ENCODE peak calls at places on chromosome 7, in eight cellular contexts. One of them, this sample, is unnamed.

GRCh38 chr7:139108256-139109187 is 998 bp downstream of the ZC3HAV1 start:
- DNase-seq in A549: peak; percentile 30
- DNase-seq in adipocyte: peak; percentile 53
- DNase-seq in psoas muscle: peak; percentile 26
- DNase-seq in PC-9: peak; percentile 47
- DNase-seq in PC-3: peak; percentile 23
- DNase-seq in effector memory CD4-positive, alpha-beta T cell: no peak
- DNase-seq in astrocyte of the spinal cord: peak; percentile 28
- DNase-seq in this sample: peak; percentile 27

GRCh38 chr7:44306608-44307007 is 18.8 kb downstream of the CAMK2B start:
- DNase-seq in A549: no peak
- DNase-seq in PC-3: no peak
- DNase-seq in psoas muscle: no peak
- DNase-seq in adipocyte: no peak
- DNase-seq in effector memory CD4-positive, alpha-beta T cell: no peak
- DNase-seq in PC-9: no peak
- DNase-seq in astrocyte of the spinal cord: no peak
- DNase-seq in this sample: no peak

GRCh38 chr7:142459557-142459963 is 201.7 kb upstream of the PRSS58 start:
- DNase-seq in adipocyte: peak; percentile 84
- DNase-seq in effector memory CD4-positive, alpha-beta T cell: no peak
- DNase-seq in PC-9: peak; percentile 96
- DNase-seq in astrocyte of the spinal cord: peak; percentile 85
- DNase-seq in psoas muscle: no peak
- DNase-seq in PC-3: peak; percentile 73
- DNase-seq in A549: peak; percentile 61
- DNase-seq in this sample: peak; percentile 74

GRCh38 chr7:27133409-27134157 is 3.0 kb upstream of the HOXA4 start:
- DNase-seq in psoas muscle: no peak
- DNase-seq in PC-9: no peak
- DNase-seq in effector memory CD4-positive, alpha-beta T cell: no peak
- DNase-seq in PC-3: no peak
- DNase-seq in adipocyte: no peak
- DNase-seq in astrocyte of the spinal cord: no peak
- DNase-seq in A549: peak; percentile 45
- DNase-seq in this sample: no peak

GRCh38 chr7:111642373-111642772 is 80.1 kb upstream of the IMMP2L start:
- DNase-seq in effector memory CD4-positive, alpha-beta T cell: no peak
- DNase-seq in PC-3: no peak
- DNase-seq in PC-9: no peak
- DNase-seq in A549: no peak
- DNase-seq in adipocyte: no peak
- DNase-seq in psoas muscle: no peak
- DNase-seq in astrocyte of the spinal cord: no peak
- DNase-seq in this sample: no peak

GRCh38 chr7:151215396-151215795 is 5.1 kb upstream of the H2BK1 start:
- DNase-seq in astrocyte of the spinal cord: no peak
- DNase-seq in A549: no peak
- DNase-seq in psoas muscle: no peak
- DNase-seq in effector memory CD4-positive, alpha-beta T cell: no peak
- DNase-seq in adipocyte: no peak
- DNase-seq in PC-3: no peak
- DNase-seq in PC-9: no peak
- DNase-seq in this sample: no peak

GRCh38 chr7:67512481-67512880 is 515.8 kb downstream of the TYW1 start:
- DNase-seq in A549: no peak
- DNase-seq in adipocyte: no peak
- DNase-seq in PC-9: no peak
- DNase-seq in effector memory CD4-positive, alpha-beta T cell: no peak
- DNase-seq in psoas muscle: no peak
- DNase-seq in astrocyte of the spinal cord: no peak
- DNase-seq in PC-3: no peak
- DNase-seq in this sample: no peak

GRCh38 chr7:64308019-64308275 is 5.8 kb upstream of the ZNF736 start:
- DNase-seq in PC-3: no peak
- DNase-seq in astrocyte of the spinal cord: no peak
- DNase-seq in A549: no peak
- DNase-seq in PC-9: no peak
- DNase-seq in adipocyte: no peak
- DNase-seq in psoas muscle: no peak
- DNase-seq in effector memory CD4-positive, alpha-beta T cell: no peak
- DNase-seq in this sample: no peak

GRCh38 chr7:40598915-40599314 is 464.1 kb downstream of the SUGCT start:
- DNase-seq in astrocyte of the spinal cord: no peak
- DNase-seq in PC-9: no peak
- DNase-seq in effector memory CD4-positive, alpha-beta T cell: no peak
- DNase-seq in A549: no peak
- DNase-seq in adipocyte: no peak
- DNase-seq in psoas muscle: no peak
- DNase-seq in PC-3: no peak
- DNase-seq in this sample: no peak

GRCh38 chr7:7539711-7540110 is 4.0 kb upstream of the COL28A1 start:
- DNase-seq in effector memory CD4-positive, alpha-beta T cell: no peak
- DNase-seq in astrocyte of the spinal cord: no peak
- DNase-seq in psoas muscle: no peak
- DNase-seq in PC-3: no peak
- DNase-seq in adipocyte: no peak
- DNase-seq in PC-9: no peak
- DNase-seq in A549: no peak
- DNase-seq in this sample: no peak

GRCh38 chr7:13414181-13414580 is 575.3 kb downstream of the ETV1 start:
- DNase-seq in psoas muscle: no peak
- DNase-seq in effector memory CD4-positive, alpha-beta T cell: no peak
- DNase-seq in A549: no peak
- DNase-seq in adipocyte: no peak
- DNase-seq in PC-3: no peak
- DNase-seq in astrocyte of the spinal cord: no peak
- DNase-seq in PC-9: no peak
- DNase-seq in this sample: no peak

GRCh38 chr7:123012435-123012834 is 16.9 kb upstream of the TAS2R16 start:
- DNase-seq in A549: no peak
- DNase-seq in PC-9: no peak
- DNase-seq in astrocyte of the spinal cord: no peak
- DNase-seq in effector memory CD4-positive, alpha-beta T cell: no peak
- DNase-seq in psoas muscle: no peak
- DNase-seq in adipocyte: no peak
- DNase-seq in PC-3: no peak
- DNase-seq in this sample: no peak

GRCh38 chr7:80819503-80819902 is 99.3 kb downstream of the SEMA3C start:
- DNase-seq in PC-3: no peak
- DNase-seq in adipocyte: no peak
- DNase-seq in A549: no peak
- DNase-seq in effector memory CD4-positive, alpha-beta T cell: no peak
- DNase-seq in PC-9: no peak
- DNase-seq in psoas muscle: no peak
- DNase-seq in astrocyte of the spinal cord: no peak
- DNase-seq in this sample: no peak

GRCh38 chr7:55020481-55020871 is 1.7 kb downstream of the EGFR start:
- DNase-seq in PC-3: peak; percentile 48
- DNase-seq in adipocyte: peak; percentile 45
- DNase-seq in astrocyte of the spinal cord: peak; percentile 50
- DNase-seq in PC-9: peak; percentile 88
- DNase-seq in effector memory CD4-positive, alpha-beta T cell: no peak
- DNase-seq in psoas muscle: peak; percentile 71
- DNase-seq in A549: peak; percentile 57
- DNase-seq in this sample: peak; percentile 97

GRCh38 chr7:100369105-100369504 is 4.2 kb upstream of the PILRA start:
- DNase-seq in effector memory CD4-positive, alpha-beta T cell: no peak
- DNase-seq in A549: no peak
- DNase-seq in PC-3: no peak
- DNase-seq in PC-9: no peak
- DNase-seq in psoas muscle: peak; percentile 52
- DNase-seq in astrocyte of the spinal cord: no peak
- DNase-seq in adipocyte: no peak
- DNase-seq in this sample: no peak

GRCh38 chr7:156929789-156930539 is 19.5 kb upstream of the NOM1 start:
- DNase-seq in PC-9: no peak
- DNase-seq in astrocyte of the spinal cord: no peak
- DNase-seq in psoas muscle: no peak
- DNase-seq in effector memory CD4-positive, alpha-beta T cell: no peak
- DNase-seq in PC-3: no peak
- DNase-seq in A549: no peak
- DNase-seq in adipocyte: no peak
- DNase-seq in this sample: no peak

GRCh38 chr7:43296306-43296705 is 183.9 kb downstream of the HECW1 start:
- DNase-seq in A549: peak; percentile 7
- DNase-seq in effector memory CD4-positive, alpha-beta T cell: no peak
- DNase-seq in PC-3: no peak
- DNase-seq in adipocyte: no peak
- DNase-seq in astrocyte of the spinal cord: no peak
- DNase-seq in PC-9: no peak
- DNase-seq in psoas muscle: peak; percentile 20
- DNase-seq in this sample: no peak

GRCh38 chr7:13106513-13106912 is 419.1 kb downstream of the ARL4A start:
- DNase-seq in effector memory CD4-positive, alpha-beta T cell: no peak
- DNase-seq in astrocyte of the spinal cord: no peak
- DNase-seq in A549: no peak
- DNase-seq in PC-3: no peak
- DNase-seq in psoas muscle: no peak
- DNase-seq in adipocyte: no peak
- DNase-seq in PC-9: no peak
- DNase-seq in this sample: no peak

GRCh38 chr7:30091431-30092386 is 43.1 kb upstream of the MTURN start:
- DNase-seq in PC-3: peak; percentile 85
- DNase-seq in effector memory CD4-positive, alpha-beta T cell: no peak
- DNase-seq in psoas muscle: no peak
- DNase-seq in A549: peak; percentile 9
- DNase-seq in adipocyte: peak; percentile 87
- DNase-seq in PC-9: peak; percentile 84
- DNase-seq in astrocyte of the spinal cord: peak; percentile 65
- DNase-seq in this sample: peak; percentile 76

GRCh38 chr7:4769753-4770152 is 5.7 kb upstream of the AP5Z1 start:
- DNase-seq in A549: no peak
- DNase-seq in psoas muscle: no peak
- DNase-seq in PC-9: no peak
- DNase-seq in PC-3: no peak
- DNase-seq in astrocyte of the spinal cord: peak; percentile 39
- DNase-seq in effector memory CD4-positive, alpha-beta T cell: no peak
- DNase-seq in adipocyte: no peak
- DNase-seq in this sample: no peak

GRCh38 chr7:14233026-14233897 is 243.8 kb upstream of the ETV1 start:
- DNase-seq in psoas muscle: no peak
- DNase-seq in PC-9: peak; percentile 58
- DNase-seq in PC-3: peak; percentile 66
- DNase-seq in adipocyte: no peak
- DNase-seq in effector memory CD4-positive, alpha-beta T cell: no peak
- DNase-seq in astrocyte of the spinal cord: peak; percentile 35
- DNase-seq in A549: no peak
- DNase-seq in this sample: peak; percentile 45

GRCh38 chr7:39909526-39909925 is 40.5 kb upstream of the CDK13 start:
- DNase-seq in A549: no peak
- DNase-seq in effector memory CD4-positive, alpha-beta T cell: no peak
- DNase-seq in PC-3: no peak
- DNase-seq in PC-9: peak; percentile 30
- DNase-seq in adipocyte: no peak
- DNase-seq in astrocyte of the spinal cord: no peak
- DNase-seq in psoas muscle: no peak
- DNase-seq in this sample: no peak

GRCh38 chr7:134932707-134933370 is 53.5 kb upstream of the AGBL3 start:
- DNase-seq in PC-9: no peak
- DNase-seq in adipocyte: no peak
- DNase-seq in psoas muscle: peak; percentile 26
- DNase-seq in effector memory CD4-positive, alpha-beta T cell: no peak
- DNase-seq in PC-3: no peak
- DNase-seq in astrocyte of the spinal cord: peak; percentile 78
- DNase-seq in A549: no peak
- DNase-seq in this sample: no peak

GRCh38 chr7:73702226-73702625 is 17.2 kb downstream of the STX1A start:
- DNase-seq in astrocyte of the spinal cord: no peak
- DNase-seq in adipocyte: no peak
- DNase-seq in PC-9: peak; percentile 54
- DNase-seq in psoas muscle: no peak
- DNase-seq in PC-3: no peak
- DNase-seq in A549: peak; percentile 58
- DNase-seq in effector memory CD4-positive, alpha-beta T cell: no peak
- DNase-seq in this sample: no peak

GRCh38 chr7:70630647-70631457 is 501.1 kb upstream of the GALNT17 start:
- DNase-seq in astrocyte of the spinal cord: peak; percentile 75
- DNase-seq in effector memory CD4-positive, alpha-beta T cell: no peak
- DNase-seq in psoas muscle: peak; percentile 39
- DNase-seq in A549: no peak
- DNase-seq in PC-3: no peak
- DNase-seq in adipocyte: no peak
- DNase-seq in PC-9: no peak
- DNase-seq in this sample: no peak
- H3K4me3 ChIP-seq in astrocyte of the spinal cord: no peak overlapping the region
- H3K4me3 ChIP-seq in effector memory CD4-positive, alpha-beta T cell: no peak overlapping the region
- H3K4me3 ChIP-seq in psoas muscle: no peak overlapping the region
- H3K4me3 ChIP-seq in A549: no peak overlapping the region
- H3K4me3 ChIP-seq in PC-3: no peak overlapping the region
- H3K4me3 ChIP-seq in adipocyte: peak overlapping the region; percentile 57
- H3K4me3 ChIP-seq in PC-9: no peak overlapping the region
- H3K4me3 ChIP-seq in this sample: no peak overlapping the region

GRCh38 chr7:17142831-17143541 is 155.5 kb upstream of the AHR start:
- DNase-seq in astrocyte of the spinal cord: peak; percentile 8
- DNase-seq in effector memory CD4-positive, alpha-beta T cell: no peak
- DNase-seq in PC-3: peak; percentile 46
- DNase-seq in adipocyte: peak; percentile 25
- DNase-seq in A549: no peak
- DNase-seq in PC-9: peak; percentile 33
- DNase-seq in psoas muscle: no peak
- DNase-seq in this sample: peak; percentile 49
- H3K4me3 ChIP-seq in astrocyte of the spinal cord: no peak overlapping the region
- H3K4me3 ChIP-seq in effector memory CD4-positive, alpha-beta T cell: peak overlapping the region; percentile 35
- H3K4me3 ChIP-seq in PC-3: no peak overlapping the region
- H3K4me3 ChIP-seq in adipocyte: peak overlapping the region; percentile 74
- H3K4me3 ChIP-seq in A549: no peak overlapping the region
- H3K4me3 ChIP-seq in PC-9: peak overlapping the region; percentile 13
- H3K4me3 ChIP-seq in psoas muscle: peak overlapping the region; percentile 47
- H3K4me3 ChIP-seq in this sample: no peak overlapping the region

DNA sequence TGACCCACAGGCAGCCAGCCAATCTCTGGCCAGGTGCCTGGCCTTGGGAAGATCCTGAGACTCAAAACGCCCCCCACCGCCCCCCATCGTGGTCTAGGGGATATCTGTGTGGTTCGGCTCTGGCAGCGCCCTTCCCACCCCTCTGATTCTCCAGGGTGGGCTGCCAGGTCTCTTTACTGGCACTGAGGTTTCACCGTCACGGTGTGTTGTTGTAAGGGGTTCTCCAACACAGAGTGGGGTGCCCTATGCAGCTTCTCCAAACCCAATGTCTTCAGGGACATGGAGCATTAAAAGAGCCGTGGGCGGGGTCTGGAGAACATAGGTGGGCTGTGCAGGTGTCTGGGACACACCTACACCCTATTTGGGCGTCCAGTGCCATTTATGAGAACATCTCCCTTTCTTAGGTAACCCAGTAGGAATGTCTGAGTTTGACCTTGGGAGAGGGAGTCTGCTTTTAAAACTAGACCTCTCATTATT is 1.5 kb downstream of the MAFK start:
- DNase-seq in astrocyte of the spinal cord: no peak
- DNase-seq in adipocyte: no peak
- DNase-seq in A549: peak; percentile 69
- DNase-seq in PC-3: peak; percentile 34
- DNase-seq in psoas muscle: no peak
- DNase-seq in effector memory CD4-positive, alpha-beta T cell: no peak
- DNase-seq in PC-9: peak; percentile 57
- DNase-seq in this sample: peak; percentile 36
- H3K4me3 ChIP-seq in astrocyte of the spinal cord: peak overlapping the region; percentile 68
- H3K4me3 ChIP-seq in adipocyte: peak overlapping the region; percentile 84
- H3K4me3 ChIP-seq in A549: peak overlapping the region; percentile 98
- H3K4me3 ChIP-seq in PC-3: peak overlapping the region; percentile 88
- H3K4me3 ChIP-seq in psoas muscle: peak overlapping the region; percentile 78
- H3K4me3 ChIP-seq in effector memory CD4-positive, alpha-beta T cell: peak overlapping the region; percentile 60
- H3K4me3 ChIP-seq in PC-9: peak overlapping the region; percentile 64
- H3K4me3 ChIP-seq in this sample: peak overlapping the region; percentile 65

GRCh38 chr7:91266067-91266930 is 2.1 kb downstream of the FZD1 start:
- DNase-seq in astrocyte of the spinal cord: no peak
- DNase-seq in A549: no peak
- DNase-seq in psoas muscle: peak; percentile 16
- DNase-seq in PC-3: no peak
- DNase-seq in adipocyte: peak; percentile 68
- DNase-seq in effector memory CD4-positive, alpha-beta T cell: no peak
- DNase-seq in PC-9: no peak
- DNase-seq in this sample: peak; percentile 17
- H3K4me3 ChIP-seq in astrocyte of the spinal cord: peak overlapping the region; percentile 69
- H3K4me3 ChIP-seq in A549: no peak overlapping the region
- H3K4me3 ChIP-seq in psoas muscle: peak overlapping the region; percentile 71
- H3K4me3 ChIP-seq in PC-3: peak overlapping the region; percentile 78
- H3K4me3 ChIP-seq in adipocyte: peak overlapping the region; percentile 92
- H3K4me3 ChIP-seq in effector memory CD4-positive, alpha-beta T cell: no peak overlapping the region
- H3K4me3 ChIP-seq in PC-9: no peak overlapping the region
- H3K4me3 ChIP-seq in this sample: peak overlapping the region; percentile 64